ENCODE peak calls at places on chromosomes 3 and 15, in nine cellular contexts. H is spleen, C is HepG2, Z is transverse colon, Y is SK-N-SH, V is Panc1, R is breast epithelium, O is HL-60, K is GM23338. A is an unnamed sample.

GRCh38 chr15:29538110-29538509 is 268.5 kb upstream of the NSMCE3 start:
- DNase-seq in R (no peak), K (no peak), Z (peak), V (no peak), C (no peak), Y (no peak), O (no peak), H (no peak), A (no peak)

GRCh38 chr3:17290894-17291293 is 406.1 kb downstream of the PLCL2 start:
- DNase-seq in O (no peak), R (no peak), V (no peak), H (no peak), C (no peak), Z (no peak), Y (no peak), K (no peak), A (no peak)

GRCh38 chr3:69032137-69032536 is 18.7 kb upstream of the EOGT start:
- DNase-seq in H (no peak), K (no peak), O (no peak), C (no peak), Y (peak), R (no peak), V (no peak), Z (no peak), A (no peak)

GRCh38 chr3:124034016-124034808 is 42.3 kb upstream of the ROPN1 start:
- DNase-seq in R (no peak), Z (peak), H (peak), V (no peak), O (no peak), K (peak), C (no peak), Y (peak), A (no peak)

GRCh38 chr3:172260381-172260780 is 187.9 kb downstream of the GHSR start:
- DNase-seq in Z (no peak), H (no peak), K (no peak), O (no peak), R (no peak), C (no peak), V (no peak), Y (no peak), A (no peak)

GRCh38 chr3:179452166-179452544 is 885 bp upstream of the GNB4 start:
- DNase-seq in Z (no peak), Y (no peak), R (no peak), H (no peak), K (peak), C (no peak), V (no peak), O (no peak), A (no peak)

GRCh38 chr3:107272471-107272870 is 104.8 kb upstream of the CCDC54 start:
- DNase-seq in Y (no peak), K (no peak), Z (no peak), C (no peak), H (no peak), V (no peak), O (no peak), R (no peak), A (no peak)

GRCh38 chr15:28960979-28961378 is 75.2 kb downstream of the APBA2 start:
- DNase-seq in Z (no peak), K (no peak), C (no peak), V (peak), R (no peak), Y (no peak), O (no peak), H (peak), A (no peak)

GRCh38 chr3:18716821-18717220 is 291.7 kb upstream of the SATB1 start:
- DNase-seq in O (no peak), Z (no peak), C (no peak), V (no peak), R (no peak), Y (no peak), H (no peak), K (no peak), A (no peak)

GRCh38 chr15:73026496-73027054 is 25.7 kb upstream of the NEO1 start:
- DNase-seq in Z (no peak), K (no peak), R (no peak), O (no peak), C (no peak), Y (no peak), H (no peak), V (no peak), A (no peak)

GRCh38 chr3:186775999-186776398 is 7.4 kb upstream of the EIF4A2 start:
- DNase-seq in Y (no peak), Z (no peak), H (no peak), O (no peak), R (no peak), K (peak), C (peak), V (no peak), A (no peak)
- TF ChIP-seq CTCF in Y (no peak), Z (no peak), H (no peak), O (no peak), R (no peak), K (peak), C (peak), V (no peak), A (no peak)

DNA sequence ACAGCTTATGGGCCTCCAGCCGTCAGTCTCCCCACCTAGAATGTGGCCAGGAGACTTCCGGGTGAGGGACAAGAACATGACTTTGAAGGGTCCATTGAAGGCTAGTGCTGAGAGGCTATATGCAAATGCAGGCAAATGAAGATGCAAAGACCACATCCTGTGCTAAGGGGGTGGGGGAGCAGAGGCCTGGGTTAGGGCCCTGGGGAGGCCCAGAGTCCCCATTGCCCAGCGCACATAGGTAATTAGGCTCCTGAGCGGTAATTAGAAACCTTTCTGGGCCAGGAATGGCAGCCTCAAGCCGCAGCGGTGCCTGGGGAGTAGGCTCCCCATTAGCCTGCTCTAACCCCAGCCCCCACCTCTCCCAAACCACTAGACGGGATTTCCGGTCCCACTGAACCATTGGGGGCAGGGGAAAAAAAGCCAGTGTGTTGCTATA is 6.9 kb downstream of the CSK start:
- DNase-seq in K (peak), O (peak), V (no peak), Z (peak), H (peak), R (no peak), Y (no peak), C (no peak), A (no peak)
- TF ChIP-seq POLR2AphosphoS5 in K (no peak), O (peak), V (no peak), Z (no peak), H (no peak), R (no peak), Y (no peak), C (no peak), A (no peak)

GRCh38 chr3:122356402-122356801 is 26.6 kb downstream of the MIX23 start:
- DNase-seq in K (peak), R (peak), Z (peak), Y (peak), H (no peak), C (peak), V (peak), O (peak), A (no peak)
- TF ChIP-seq CTCF in K (peak), R (peak), Z (peak), Y (peak), H (no peak), C (peak), V (peak), O (peak), A (no peak)

GRCh38 chr3:185815391-185816282 is 9.2 kb downstream of the IGF2BP2 start:
- DNase-seq in Z (no peak), H (no peak), C (no peak), Y (no peak), K (peak), R (no peak), V (no peak), O (no peak), A (no peak)
- TF ChIP-seq POLR2AphosphoS5 in Z (no peak), H (no peak), C (no peak), Y (no peak), K (no peak), R (no peak), V (no peak), O (no peak), A (no peak)

GRCh38 chr15:96354731-96355560 is 24.4 kb downstream of the NR2F2 start:
- DNase-seq in O (peak), K (no peak), Z (no peak), R (no peak), V (no peak), H (no peak), Y (no peak), C (peak), A (no peak)
- TF ChIP-seq CTCF in O (peak), K (no peak), Z (peak), R (peak), V (peak), H (no peak), Y (peak), C (peak), A (peak)

GRCh38 chr3:196055683-196056270 is 26.1 kb downstream of the TFRC start:
- DNase-seq in R (no peak), Y (no peak), C (peak), K (no peak), V (no peak), H (no peak), O (peak), Z (no peak), A (no peak)
- TF ChIP-seq POLR2AphosphoS5 in R (no peak), Y (no peak), C (peak), K (no peak), V (no peak), H (no peak), O (peak), Z (no peak), A (no peak)

GRCh38 chr3:34258271-34259015 is 460.0 kb downstream of the PDCD6IP start:
- DNase-seq in R (no peak), Y (no peak), K (peak), Z (no peak), O (no peak), C (no peak), H (no peak), V (no peak), A (no peak)

GRCh38 chr3:34263014-34263714 is 464.7 kb downstream of the PDCD6IP start:
- DNase-seq in K (no peak), Y (no peak), H (no peak), C (no peak), O (no peak), Z (no peak), R (no peak), V (no peak), A (no peak)

GRCh38 chr3:34260991-34261365 is 462.5 kb downstream of the PDCD6IP start:
- DNase-seq in Y (no peak), H (no peak), Z (no peak), O (no peak), C (no peak), V (no peak), R (no peak), K (no peak), A (no peak)

GRCh38 chr3:34256791-34257190 is 458.4 kb downstream of the PDCD6IP start:
- DNase-seq in C (no peak), V (no peak), K (no peak), O (no peak), H (no peak), Z (no peak), R (no peak), Y (no peak), A (no peak)

GRCh38 chr3:34260266-34260990 is 462.0 kb downstream of the PDCD6IP start:
- DNase-seq in V (peak), K (peak), H (no peak), O (peak), R (no peak), Y (peak), C (peak), Z (peak), A (no peak)
- TF ChIP-seq CTCF in V (peak), K (peak), H (peak), O (peak), R (peak), Y (peak), C (peak), Z (peak), A (no peak)

GRCh38 chr3:197589545-197589944 is 33.8 kb upstream of the BDH1 start:
- DNase-seq in Z (no peak), O (no peak), V (no peak), Y (no peak), R (no peak), C (no peak), H (no peak), K (no peak), A (no peak)
- TF ChIP-seq POLR2AphosphoS5 in Z (no peak), O (no peak), V (no peak), Y (no peak), R (no peak), C (no peak), H (no peak), K (no peak), A (no peak)

GRCh38 chr15:89332446-89332845 is 2.2 kb downstream of the POLG start:
- DNase-seq in V (no peak), R (no peak), H (no peak), Y (peak), O (peak), Z (no peak), C (peak), K (peak), A (no peak)
- TF ChIP-seq CTCF in V (peak), R (no peak), H (peak), Y (peak), O (no peak), Z (peak), C (peak), K (peak), A (no peak)

DNA sequence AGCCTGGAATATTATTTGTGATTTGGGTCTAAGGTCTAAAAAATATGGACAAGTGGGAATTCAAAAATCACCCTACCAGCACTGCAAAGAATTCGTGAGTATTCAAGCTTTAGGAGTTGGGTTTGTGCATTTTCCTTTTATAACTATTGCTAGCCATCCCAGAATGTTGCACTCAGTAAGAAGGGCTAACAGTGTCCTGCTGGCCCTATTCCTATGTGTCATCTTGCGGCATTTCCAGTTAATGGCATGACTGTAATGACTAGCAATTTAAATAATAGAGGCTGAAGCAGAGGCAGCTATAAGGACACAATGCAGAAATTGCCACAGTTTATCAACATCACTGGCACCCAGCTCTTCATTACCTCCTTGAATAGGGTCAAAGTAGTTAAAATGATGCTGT is 177.7 kb downstream of the FHIT start:
- DNase-seq in Y (no peak), V (no peak), K (no peak), H (no peak), C (no peak), Z (no peak), O (no peak), R (no peak), A (no peak)
- TF ChIP-seq POLR2AphosphoS5 in Y (no peak), V (no peak), K (no peak), H (no peak), C (no peak), Z (no peak), O (no peak), R (no peak), A (no peak)